ENCODE peak calls at places on chromosomes 11 and 22, in nine cellular contexts. B, X, H, N, F, A, G, U and W are unnamed samples.
A peak's percentile ranks its signal among the peaks of the same experiment; 100 is the strongest.

GRCh38 chr22:40010752-40011145 is 16.0 kb downstream of the FAM83F start:
- DNase-seq in B (no peak), X (no peak), H (no peak), N (no peak), F (no peak), A (no peak), G (no peak), U (no peak), W (no peak)

GRCh38 chr11:45920531-45921477 is 1.7 kb upstream of the LARGE2 start:
- DNase-seq in B (peak; percentile 24), X (no peak), H (peak; percentile 33), N (peak; percentile 31), F (no peak), A (no peak), G (no peak), U (no peak), W (peak; percentile 27)

GRCh38 chr11:116614306-116615210 is 158.2 kb downstream of the BUD13 start:
- DNase-seq in B (no peak), X (no peak), H (no peak), N (no peak), F (no peak), A (no peak), G (no peak), U (no peak), W (no peak)

GRCh38 chr11:44622190-44622650 is 56.8 kb downstream of the CD82 start:
- DNase-seq in B (no peak), X (no peak), H (no peak), N (peak; percentile 25), F (peak; percentile 52), A (peak; percentile 10), G (no peak), U (no peak), W (peak; percentile 40)

GRCh38 chr11:70201876-70202861 is 927 bp upstream of the FADD start:
- DNase-seq in B (peak; percentile 49), X (no peak), H (no peak), N (no peak), F (peak; percentile 58), A (no peak), G (no peak), U (no peak), W (no peak)

GRCh38 chr11:74154621-74155281 is 16.1 kb downstream of the C2CD3 start:
- DNase-seq in B (no peak), X (no peak), H (no peak), N (no peak), F (no peak), A (no peak), G (no peak), U (peak; percentile 27), W (no peak)

GRCh38 chr11:23932485-23932898 is 564.4 kb upstream of the LUZP2 start:
- DNase-seq in B (no peak), X (no peak), H (no peak), N (no peak), F (no peak), A (no peak), G (no peak), U (no peak), W (no peak)

GRCh38 chr22:37193629-37194191 is 5.7 kb upstream of the C1QTNF6 start:
- DNase-seq in B (peak; percentile 46), X (no peak), H (no peak), N (peak; percentile 21), F (no peak), A (peak; percentile 56), G (peak; percentile 51), U (peak; percentile 31), W (no peak)

GRCh38 chr11:65634440-65634839 is 3.5 kb upstream of the SIPA1 start:
- DNase-seq in B (no peak), X (no peak), H (no peak), N (no peak), F (no peak), A (no peak), G (no peak), U (no peak), W (no peak)

GRCh38 chr22:50182176-50183081 is 3.3 kb upstream of the TRABD start:
- DNase-seq in B (peak; percentile 65), X (no peak), H (no peak), N (peak; percentile 47), F (peak; percentile 59), A (no peak), G (no peak), U (no peak), W (peak; percentile 85)

GRCh38 chr22:44046485-44047141 is 22.5 kb downstream of the PARVB start:
- DNase-seq in B (no peak), X (no peak), H (no peak), N (no peak), F (no peak), A (no peak), G (no peak), U (peak; percentile 83), W (no peak)

GRCh38 chr11:72321381-72321996 is 77.5 kb upstream of the PHOX2A start:
- DNase-seq in B (no peak), X (no peak), H (no peak), N (no peak), F (no peak), A (no peak), G (no peak), U (no peak), W (no peak)

DNA sequence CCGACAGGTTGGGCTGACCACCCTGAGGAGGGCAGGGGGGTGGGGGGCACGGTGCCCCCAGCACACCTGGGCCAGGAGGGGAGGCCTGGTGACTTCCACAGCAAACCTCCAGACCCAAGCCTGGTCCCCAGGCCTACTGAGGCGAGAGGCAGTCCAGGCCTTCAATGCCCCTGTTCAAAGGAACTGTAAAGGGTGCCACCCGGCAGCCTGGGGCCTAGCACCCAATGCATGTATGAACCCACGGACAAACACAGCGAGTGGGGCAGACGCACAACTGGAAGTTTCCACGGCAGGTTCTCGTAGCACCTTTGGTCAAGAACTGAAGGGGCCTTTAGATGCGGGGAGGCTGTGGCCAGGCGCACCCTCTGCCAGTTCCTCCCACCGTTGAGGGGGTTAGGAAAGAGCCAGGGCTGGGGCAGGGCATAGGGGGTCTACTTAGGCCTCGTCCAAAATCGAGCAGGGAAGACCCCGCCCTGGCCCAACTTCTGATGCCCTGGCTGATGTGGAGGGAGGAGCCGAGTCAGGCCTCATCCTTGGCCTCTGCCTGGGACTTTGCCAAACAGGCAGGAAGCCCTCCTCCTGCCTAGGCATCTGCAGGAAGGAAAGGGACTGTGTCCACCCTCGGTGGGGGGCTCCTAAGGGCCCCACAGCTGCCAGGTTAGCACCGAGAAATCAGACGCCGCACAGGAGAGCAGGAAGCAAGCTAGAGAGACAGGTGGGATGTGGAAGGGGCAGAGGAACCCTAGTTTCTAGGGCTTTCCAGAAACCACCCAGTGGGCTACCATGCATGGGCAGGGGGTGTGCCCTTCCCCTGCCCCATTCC is 6.6 kb downstream of the CBX6 start:
- DNase-seq in B (peak; percentile 41), X (no peak), H (no peak), N (peak; percentile 62), F (no peak), A (no peak), G (no peak), U (no peak), W (peak; percentile 53)
- H3K4me1 ChIP-seq in B (peaks cover 60% of the 10 kb centered on the region), X (peaks cover 7% of the 10 kb centered on the region), H (peaks cover 22% of the 10 kb centered on the region), N (peaks cover 30% of the 10 kb centered on the region), F (no peaks in the 10 kb centered on the region), A (no peaks in the 10 kb centered on the region), G (peaks cover 18% of the 10 kb centered on the region), U (peaks cover 71% of the 10 kb centered on the region), W (peaks cover 35% of the 10 kb centered on the region)

GRCh38 chr22:22042599-22043295 is 60.2 kb upstream of the TOP3B start:
- DNase-seq in B (no peak), X (no peak), H (no peak), N (no peak), F (no peak), A (no peak), G (no peak), U (no peak), W (no peak)

GRCh38 chr22:22045576-22046335 is 63.2 kb upstream of the TOP3B start:
- DNase-seq in B (no peak), X (no peak), H (no peak), N (no peak), F (no peak), A (no peak), G (no peak), U (no peak), W (no peak)

GRCh38 chr22:22042009-22042408 is 59.4 kb upstream of the TOP3B start:
- DNase-seq in B (no peak), X (no peak), H (no peak), N (no peak), F (no peak), A (no peak), G (no peak), U (no peak), W (no peak)

GRCh38 chr22:22044153-22044552 is 61.6 kb upstream of the TOP3B start:
- DNase-seq in B (no peak), X (no peak), H (no peak), N (no peak), F (no peak), A (no peak), G (no peak), U (no peak), W (no peak)

GRCh38 chr22:22043296-22044078 is 60.9 kb upstream of the TOP3B start:
- DNase-seq in B (no peak), X (no peak), H (no peak), N (no peak), F (no peak), A (no peak), G (no peak), U (no peak), W (no peak)
- H3K4me3 ChIP-seq in B (no peak overlapping the region), X (no peak overlapping the region), H (no peak overlapping the region), N (no peak overlapping the region), F (no peak overlapping the region), A (no peak overlapping the region), G (no peak overlapping the region), U (no peak overlapping the region), W (no peak overlapping the region)

DNA sequence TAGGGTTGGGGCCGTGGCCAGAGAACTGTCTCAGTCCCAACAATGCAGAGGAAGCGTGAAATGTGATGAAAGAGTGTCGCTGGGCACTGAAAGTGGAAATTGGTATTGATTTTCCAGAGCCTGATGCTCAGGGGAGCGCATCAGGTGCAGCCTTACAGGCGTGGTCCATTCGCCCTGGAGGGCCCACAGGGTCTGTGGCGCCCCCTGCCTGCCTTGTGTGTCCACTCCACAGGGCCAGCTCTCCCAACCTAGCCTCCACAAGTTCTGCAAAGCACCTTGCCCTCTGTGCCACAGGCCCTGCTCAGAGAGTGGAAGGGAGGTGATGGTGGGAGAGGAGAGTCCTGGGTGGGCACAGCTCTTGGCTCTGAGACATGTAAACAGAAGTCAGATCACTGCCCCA is 54.9 kb upstream of the LMO1 start:
- DNase-seq in B (no peak), X (no peak), H (peak; percentile 85), N (no peak), F (no peak), A (no peak), G (no peak), U (no peak), W (no peak)
- H3K4me1 ChIP-seq in B (no peaks in the 10 kb centered on the region), X (peaks cover 4% of the 10 kb centered on the region), H (peaks cover 8% of the 10 kb centered on the region), N (peaks cover 2% of the 10 kb centered on the region), F (no peaks in the 10 kb centered on the region), A (no peaks in the 10 kb centered on the region), G (no peaks in the 10 kb centered on the region), U (no peaks in the 10 kb centered on the region), W (no peaks in the 10 kb centered on the region)

DNA sequence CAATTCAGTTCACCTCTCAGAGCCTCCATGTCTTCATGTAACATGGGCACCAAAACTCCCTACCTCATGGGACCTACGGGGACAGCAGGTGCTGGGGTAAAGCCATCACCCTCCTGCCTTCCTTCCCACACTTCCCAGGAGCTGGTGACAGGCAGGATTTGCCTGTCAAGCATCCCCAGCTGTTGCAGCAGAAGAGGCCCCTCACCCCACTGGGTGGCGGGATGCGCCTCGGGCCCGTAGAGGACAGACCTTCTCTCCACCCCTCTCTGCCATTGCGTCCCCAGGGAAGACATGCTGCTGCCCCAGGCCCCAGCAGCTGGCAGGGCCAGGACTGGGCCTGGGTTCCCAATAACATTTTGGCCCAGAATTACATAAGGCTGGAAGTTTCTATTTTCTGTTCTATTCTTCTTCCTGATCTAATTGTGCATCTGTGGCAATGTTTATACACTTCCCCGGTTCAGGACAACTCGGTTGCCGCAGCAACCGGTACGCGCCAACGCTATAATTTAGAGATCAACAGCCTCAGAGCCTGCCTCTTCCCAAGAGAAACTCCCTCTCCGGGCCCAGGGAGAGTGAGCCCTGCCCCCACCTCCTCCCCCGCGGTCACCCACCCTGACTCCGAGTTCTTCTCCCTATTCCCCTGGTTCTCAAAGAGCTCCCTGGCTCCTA is 25.4 kb downstream of the KCNJ4 start:
- DNase-seq in B (no peak), X (no peak), H (no peak), N (no peak), F (no peak), A (no peak), G (no peak), U (no peak), W (no peak)
- H3K4me3 ChIP-seq in B (no peak overlapping the region), X (no peak overlapping the region), H (no peak overlapping the region), N (no peak overlapping the region), F (no peak overlapping the region), A (no peak overlapping the region), G (no peak overlapping the region), U (no peak overlapping the region), W (no peak overlapping the region)